ENCODE peak calls at places on chromosomes 3 and 15, in seven cellular contexts. One of them, this sample, is unnamed. For H3K4me1, the result is how much of the 10 kb centered on the place peaks cover.

GRCh38 chr3:190644035-190644434 is 130.2 kb downstream of the IL1RAP start:
- DNase-seq in cardiac muscle cell: no peak
- DNase-seq in body of pancreas: no peak
- DNase-seq in right cardiac atrium: no peak
- DNase-seq in PC-3: no peak
- DNase-seq in uterus: no peak
- DNase-seq in tibial artery: no peak
- DNase-seq in this sample: no peak

GRCh38 chr3:64244011-64244942 is 19.0 kb upstream of the PRICKLE2 start:
- DNase-seq in cardiac muscle cell: no peak
- DNase-seq in body of pancreas: no peak
- DNase-seq in right cardiac atrium: no peak
- DNase-seq in PC-3: peak
- DNase-seq in uterus: no peak
- DNase-seq in tibial artery: no peak
- DNase-seq in this sample: no peak

GRCh38 chr3:71442648-71443047 is 140.9 kb downstream of the FOXP1 start:
- DNase-seq in cardiac muscle cell: no peak
- DNase-seq in body of pancreas: no peak
- DNase-seq in right cardiac atrium: no peak
- DNase-seq in PC-3: no peak
- DNase-seq in uterus: no peak
- DNase-seq in tibial artery: no peak
- DNase-seq in this sample: no peak

GRCh38 chr15:39135989-39136388 is 444.9 kb upstream of the THBS1 start:
- DNase-seq in cardiac muscle cell: no peak
- DNase-seq in body of pancreas: no peak
- DNase-seq in right cardiac atrium: no peak
- DNase-seq in PC-3: peak
- DNase-seq in uterus: no peak
- DNase-seq in tibial artery: no peak
- DNase-seq in this sample: no peak

GRCh38 chr3:30737746-30738499 is 131.5 kb downstream of the TGFBR2 start:
- DNase-seq in cardiac muscle cell: no peak
- DNase-seq in body of pancreas: no peak
- DNase-seq in right cardiac atrium: no peak
- DNase-seq in PC-3: peak
- DNase-seq in uterus: no peak
- DNase-seq in tibial artery: no peak
- DNase-seq in this sample: no peak

GRCh38 chr3:112773864-112774263 is 72.8 kb downstream of the CD200R1L start:
- DNase-seq in cardiac muscle cell: no peak
- DNase-seq in body of pancreas: no peak
- DNase-seq in right cardiac atrium: no peak
- DNase-seq in PC-3: peak
- DNase-seq in uterus: no peak
- DNase-seq in tibial artery: no peak
- DNase-seq in this sample: no peak

GRCh38 chr3:63974451-63974850 is 48.8 kb downstream of the PSMD6 start:
- DNase-seq in cardiac muscle cell: no peak
- DNase-seq in body of pancreas: no peak
- DNase-seq in right cardiac atrium: no peak
- DNase-seq in PC-3: no peak
- DNase-seq in uterus: no peak
- DNase-seq in tibial artery: no peak
- DNase-seq in this sample: no peak

GRCh38 chr15:100082761-100083402 is 258.9 kb downstream of the ADAMTS17 start:
- DNase-seq in cardiac muscle cell: no peak
- DNase-seq in body of pancreas: peak
- DNase-seq in right cardiac atrium: no peak
- DNase-seq in PC-3: no peak
- DNase-seq in uterus: no peak
- DNase-seq in tibial artery: no peak
- DNase-seq in this sample: no peak

GRCh38 chr3:45029661-45030060 is 3.6 kb downstream of the CLEC3B start:
- DNase-seq in cardiac muscle cell: no peak
- DNase-seq in body of pancreas: no peak
- DNase-seq in right cardiac atrium: no peak
- DNase-seq in PC-3: peak
- DNase-seq in uterus: no peak
- DNase-seq in tibial artery: no peak
- DNase-seq in this sample: no peak

GRCh38 chr15:70569139-70569717 is 194.1 kb downstream of the UACA start:
- DNase-seq in cardiac muscle cell: peak
- DNase-seq in body of pancreas: peak
- DNase-seq in right cardiac atrium: no peak
- DNase-seq in PC-3: peak
- DNase-seq in uterus: no peak
- DNase-seq in tibial artery: no peak
- DNase-seq in this sample: no peak

GRCh38 chr3:12663311-12663935 is 494 bp downstream of the RAF1 start:
- DNase-seq in cardiac muscle cell: peak
- DNase-seq in body of pancreas: peak
- DNase-seq in right cardiac atrium: peak
- DNase-seq in PC-3: peak
- DNase-seq in uterus: no peak
- DNase-seq in tibial artery: peak
- DNase-seq in this sample: peak

GRCh38 chr15:60651734-60652141 is 172.8 kb upstream of the ICE2 start:
- DNase-seq in cardiac muscle cell: peak
- DNase-seq in body of pancreas: no peak
- DNase-seq in right cardiac atrium: no peak
- DNase-seq in PC-3: no peak
- DNase-seq in uterus: no peak
- DNase-seq in tibial artery: no peak
- DNase-seq in this sample: no peak

GRCh38 chr3:51620543-51620942 is 50.5 kb upstream of the TEX264 start:
- DNase-seq in cardiac muscle cell: no peak
- DNase-seq in body of pancreas: no peak
- DNase-seq in right cardiac atrium: no peak
- DNase-seq in PC-3: no peak
- DNase-seq in uterus: no peak
- DNase-seq in tibial artery: no peak
- DNase-seq in this sample: no peak

GRCh38 chr3:87468938-87469337 is 192.6 kb upstream of the POU1F1 start:
- DNase-seq in cardiac muscle cell: no peak
- DNase-seq in body of pancreas: no peak
- DNase-seq in right cardiac atrium: no peak
- DNase-seq in PC-3: peak
- DNase-seq in uterus: no peak
- DNase-seq in tibial artery: no peak
- DNase-seq in this sample: no peak

GRCh38 chr3:59056706-59057105 is 6.9 kb upstream of the CFAP20DC start:
- DNase-seq in cardiac muscle cell: no peak
- DNase-seq in body of pancreas: no peak
- DNase-seq in right cardiac atrium: no peak
- DNase-seq in PC-3: peak
- DNase-seq in uterus: no peak
- DNase-seq in tibial artery: no peak
- DNase-seq in this sample: no peak

GRCh38 chr15:65192016-65192415 is 6.9 kb upstream of the CLPX start:
- DNase-seq in cardiac muscle cell: no peak
- DNase-seq in body of pancreas: no peak
- DNase-seq in right cardiac atrium: no peak
- DNase-seq in PC-3: peak
- DNase-seq in uterus: no peak
- DNase-seq in tibial artery: no peak
- DNase-seq in this sample: no peak

GRCh38 chr15:80736571-80736970 is 41.5 kb downstream of the ABHD17C start:
- DNase-seq in cardiac muscle cell: no peak
- DNase-seq in body of pancreas: no peak
- DNase-seq in right cardiac atrium: no peak
- DNase-seq in PC-3: no peak
- DNase-seq in uterus: no peak
- DNase-seq in tibial artery: no peak
- DNase-seq in this sample: no peak

GRCh38 chr15:57596978-57597377 is 5.3 kb downstream of the MYZAP start:
- DNase-seq in cardiac muscle cell: no peak
- DNase-seq in body of pancreas: peak
- DNase-seq in right cardiac atrium: no peak
- DNase-seq in PC-3: peak
- DNase-seq in uterus: no peak
- DNase-seq in tibial artery: no peak
- DNase-seq in this sample: no peak

GRCh38 chr3:59245879-59246501 is 196.2 kb upstream of the CFAP20DC start:
- DNase-seq in cardiac muscle cell: no peak
- DNase-seq in body of pancreas: no peak
- DNase-seq in right cardiac atrium: no peak
- DNase-seq in PC-3: peak
- DNase-seq in uterus: peak
- DNase-seq in tibial artery: no peak
- DNase-seq in this sample: no peak

GRCh38 chr3:81789686-81790085 is 28.2 kb upstream of the GBE1 start:
- DNase-seq in cardiac muscle cell: no peak
- DNase-seq in body of pancreas: no peak
- DNase-seq in right cardiac atrium: no peak
- DNase-seq in PC-3: no peak
- DNase-seq in uterus: no peak
- DNase-seq in tibial artery: no peak
- DNase-seq in this sample: no peak

GRCh38 chr3:131630812-131631211 is 128.0 kb upstream of the MRPL3 start:
- DNase-seq in cardiac muscle cell: no peak
- DNase-seq in body of pancreas: no peak
- DNase-seq in right cardiac atrium: no peak
- DNase-seq in PC-3: no peak
- DNase-seq in uterus: no peak
- DNase-seq in tibial artery: no peak
- DNase-seq in this sample: no peak

GRCh38 chr3:128726691-128727031 is 678 bp downstream of the RAB7A start:
- DNase-seq in cardiac muscle cell: peak
- DNase-seq in body of pancreas: peak
- DNase-seq in right cardiac atrium: peak
- DNase-seq in PC-3: peak
- DNase-seq in uterus: peak
- DNase-seq in tibial artery: peak
- DNase-seq in this sample: peak

GRCh38 chr3:128725547-128725931 is 444 bp upstream of the RAB7A start:
- DNase-seq in cardiac muscle cell: no peak
- DNase-seq in body of pancreas: no peak
- DNase-seq in right cardiac atrium: no peak
- DNase-seq in PC-3: no peak
- DNase-seq in uterus: no peak
- DNase-seq in tibial artery: no peak
- DNase-seq in this sample: no peak

GRCh38 chr3:128725932-128726690 is at the start of gene RAB7A:
- DNase-seq in cardiac muscle cell: peak
- DNase-seq in body of pancreas: peak
- DNase-seq in right cardiac atrium: peak
- DNase-seq in PC-3: peak
- DNase-seq in uterus: peak
- DNase-seq in tibial artery: peak
- DNase-seq in this sample: peak

GRCh38 chr3:128720891-128721290 is 5.1 kb upstream of the RAB7A start:
- DNase-seq in cardiac muscle cell: no peak
- DNase-seq in body of pancreas: no peak
- DNase-seq in right cardiac atrium: no peak
- DNase-seq in PC-3: no peak
- DNase-seq in uterus: no peak
- DNase-seq in tibial artery: no peak
- DNase-seq in this sample: no peak

DNA sequence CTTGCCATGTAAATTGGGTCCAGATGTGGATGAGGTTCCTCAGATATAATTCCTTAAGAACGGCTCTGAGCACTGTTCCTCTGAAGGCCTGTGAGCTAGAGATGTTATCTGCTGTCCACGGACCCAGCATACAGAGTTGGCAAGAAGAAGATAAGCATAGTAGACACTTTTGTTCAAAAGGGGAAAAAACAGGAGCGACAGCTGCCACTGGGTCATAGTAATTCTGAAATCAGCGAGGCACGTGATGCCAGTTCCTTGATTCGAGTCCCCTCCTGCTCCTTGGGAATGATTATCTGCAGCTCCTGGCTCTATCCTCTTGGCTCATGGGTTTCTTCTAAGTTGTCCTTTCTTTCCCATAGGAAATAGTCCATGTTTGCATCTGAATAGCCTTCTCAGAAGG is 2.5 kb upstream of the RAB7A start:
- DNase-seq in cardiac muscle cell: no peak
- DNase-seq in body of pancreas: no peak
- DNase-seq in right cardiac atrium: no peak
- DNase-seq in PC-3: no peak
- DNase-seq in uterus: no peak
- DNase-seq in tibial artery: no peak
- DNase-seq in this sample: no peak
- H3K27ac ChIP-seq in cardiac muscle cell: no peak
- H3K27ac ChIP-seq in body of pancreas: no peak
- H3K27ac ChIP-seq in right cardiac atrium: no peak
- H3K27ac ChIP-seq in PC-3: no peak
- H3K27ac ChIP-seq in uterus: no peak
- H3K27ac ChIP-seq in tibial artery: no peak
- H3K27ac ChIP-seq in this sample: no peak

GRCh38 chr15:44713006-44713966 is 2.0 kb downstream of the B2M start:
- DNase-seq in cardiac muscle cell: no peak
- DNase-seq in body of pancreas: no peak
- DNase-seq in right cardiac atrium: no peak
- DNase-seq in PC-3: peak
- DNase-seq in uterus: no peak
- DNase-seq in tibial artery: no peak
- DNase-seq in this sample: no peak
- H3K4me1 ChIP-seq in cardiac muscle cell: under half
- H3K4me1 ChIP-seq in body of pancreas: under half
- H3K4me1 ChIP-seq in right cardiac atrium: under half
- H3K4me1 ChIP-seq in PC-3: under half
- H3K4me1 ChIP-seq in uterus: under half
- H3K4me1 ChIP-seq in tibial artery: under half
- H3K4me1 ChIP-seq in this sample: under half

GRCh38 chr3:24435581-24435980 is 59.1 kb downstream of the THRB start:
- DNase-seq in cardiac muscle cell: no peak
- DNase-seq in body of pancreas: no peak
- DNase-seq in right cardiac atrium: peak
- DNase-seq in PC-3: no peak
- DNase-seq in uterus: no peak
- DNase-seq in tibial artery: no peak
- DNase-seq in this sample: no peak
- H3K27ac ChIP-seq in cardiac muscle cell: no peak
- H3K27ac ChIP-seq in body of pancreas: no peak
- H3K27ac ChIP-seq in right cardiac atrium: no peak
- H3K27ac ChIP-seq in PC-3: no peak
- H3K27ac ChIP-seq in uterus: no peak
- H3K27ac ChIP-seq in tibial artery: no peak
- H3K27ac ChIP-seq in this sample: no peak

DNA sequence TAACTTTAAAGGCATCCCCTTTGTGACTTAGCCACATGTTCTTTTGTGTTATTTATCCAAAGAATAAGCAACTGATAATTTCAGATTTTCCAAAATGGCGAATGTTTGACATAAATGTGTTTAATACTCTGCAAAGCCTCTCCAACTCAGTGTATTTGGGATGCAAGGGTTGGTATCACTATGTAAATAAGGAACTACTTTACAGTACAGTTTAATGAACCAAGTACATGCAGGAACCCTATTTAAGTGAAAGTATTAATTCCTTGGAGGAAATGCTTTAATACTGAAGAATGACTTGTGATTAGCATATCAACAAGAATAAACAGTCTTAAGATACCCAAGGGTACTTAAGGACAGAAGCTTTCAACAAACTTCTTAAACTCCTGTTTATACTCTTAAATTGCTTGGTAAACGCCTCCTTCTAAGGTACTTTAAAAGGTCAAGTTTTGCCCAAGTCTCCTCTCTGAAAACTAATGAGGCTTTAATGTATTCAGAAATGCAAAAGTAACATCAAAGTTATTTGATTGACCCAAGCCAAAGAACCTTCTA is 107.7 kb downstream of the TNIK start:
- DNase-seq in cardiac muscle cell: no peak
- DNase-seq in body of pancreas: no peak
- DNase-seq in right cardiac atrium: no peak
- DNase-seq in PC-3: no peak
- DNase-seq in uterus: no peak
- DNase-seq in tibial artery: no peak
- DNase-seq in this sample: no peak
- H3K4me1 ChIP-seq in cardiac muscle cell: under half
- H3K4me1 ChIP-seq in body of pancreas: half or more
- H3K4me1 ChIP-seq in right cardiac atrium: under half
- H3K4me1 ChIP-seq in PC-3: half or more
- H3K4me1 ChIP-seq in uterus: under half
- H3K4me1 ChIP-seq in tibial artery: under half
- H3K4me1 ChIP-seq in this sample: under half